ENCODE peak calls at places on chromosome 21, in nine cellular contexts. One of them, this sample, is unnamed. For H3K36me3, the result is how much of the 10 kb centered on the place peaks cover.

GRCh38 chr21:34630536-34631143 is 15.7 kb upstream of the RCAN1 start:
- DNase-seq in thoracic aorta: no peak
- DNase-seq in IMR-90: peak
- DNase-seq in PC-9: peak
- DNase-seq in body of pancreas: peak
- DNase-seq in heart right ventricle: no peak
- DNase-seq in small intestine: peak
- DNase-seq in GM23248: peak
- DNase-seq in fibroblast of lung: peak
- DNase-seq in this sample: no peak

GRCh38 chr21:32624726-32625125 is 12.5 kb upstream of the CFAP298 start:
- DNase-seq in thoracic aorta: no peak
- DNase-seq in IMR-90: peak
- DNase-seq in PC-9: peak
- DNase-seq in body of pancreas: no peak
- DNase-seq in heart right ventricle: no peak
- DNase-seq in small intestine: no peak
- DNase-seq in GM23248: peak
- DNase-seq in fibroblast of lung: no peak
- DNase-seq in this sample: no peak

GRCh38 chr21:28745131-28746055 is 247.3 kb downstream of the LTN1 start:
- DNase-seq in thoracic aorta: no peak
- DNase-seq in IMR-90: peak
- DNase-seq in PC-9: peak
- DNase-seq in body of pancreas: peak
- DNase-seq in heart right ventricle: peak
- DNase-seq in small intestine: peak
- DNase-seq in GM23248: peak
- DNase-seq in fibroblast of lung: peak
- DNase-seq in this sample: peak

GRCh38 chr21:46126321-46127238 is 28.7 kb downstream of the COL6A2 start:
- DNase-seq in thoracic aorta: no peak
- DNase-seq in IMR-90: no peak
- DNase-seq in PC-9: no peak
- DNase-seq in body of pancreas: peak
- DNase-seq in heart right ventricle: peak
- DNase-seq in small intestine: no peak
- DNase-seq in GM23248: no peak
- DNase-seq in fibroblast of lung: no peak
- DNase-seq in this sample: peak

GRCh38 chr21:32456497-32456918 is 44.0 kb downstream of the EVA1C start:
- DNase-seq in thoracic aorta: no peak
- DNase-seq in IMR-90: peak
- DNase-seq in PC-9: no peak
- DNase-seq in body of pancreas: no peak
- DNase-seq in heart right ventricle: no peak
- DNase-seq in small intestine: no peak
- DNase-seq in GM23248: peak
- DNase-seq in fibroblast of lung: peak
- DNase-seq in this sample: no peak

GRCh38 chr21:31235671-31236450 is 108.2 kb downstream of the TIAM1 start:
- DNase-seq in thoracic aorta: no peak
- DNase-seq in IMR-90: no peak
- DNase-seq in PC-9: peak
- DNase-seq in body of pancreas: no peak
- DNase-seq in heart right ventricle: no peak
- DNase-seq in small intestine: no peak
- DNase-seq in GM23248: peak
- DNase-seq in fibroblast of lung: no peak
- DNase-seq in this sample: no peak

GRCh38 chr21:46151261-46151988 is 4.0 kb downstream of the FTCD start:
- DNase-seq in thoracic aorta: no peak
- DNase-seq in IMR-90: no peak
- DNase-seq in PC-9: no peak
- DNase-seq in body of pancreas: peak
- DNase-seq in heart right ventricle: no peak
- DNase-seq in small intestine: no peak
- DNase-seq in GM23248: no peak
- DNase-seq in fibroblast of lung: no peak
- DNase-seq in this sample: peak

GRCh38 chr21:41283211-41283818 is 33.3 kb upstream of the FAM3B start:
- DNase-seq in thoracic aorta: no peak
- DNase-seq in IMR-90: peak
- DNase-seq in PC-9: peak
- DNase-seq in body of pancreas: peak
- DNase-seq in heart right ventricle: no peak
- DNase-seq in small intestine: peak
- DNase-seq in GM23248: peak
- DNase-seq in fibroblast of lung: peak
- DNase-seq in this sample: no peak

GRCh38 chr21:17466166-17466565 is 46.7 kb upstream of the CXADR start:
- DNase-seq in thoracic aorta: no peak
- DNase-seq in IMR-90: peak
- DNase-seq in PC-9: peak
- DNase-seq in body of pancreas: no peak
- DNase-seq in heart right ventricle: no peak
- DNase-seq in small intestine: peak
- DNase-seq in GM23248: peak
- DNase-seq in fibroblast of lung: peak
- DNase-seq in this sample: no peak

GRCh38 chr21:16071082-16071481 is 341.3 kb downstream of the USP25 start:
- DNase-seq in thoracic aorta: no peak
- DNase-seq in IMR-90: no peak
- DNase-seq in PC-9: no peak
- DNase-seq in body of pancreas: no peak
- DNase-seq in heart right ventricle: no peak
- DNase-seq in small intestine: no peak
- DNase-seq in GM23248: peak
- DNase-seq in fibroblast of lung: peak
- DNase-seq in this sample: peak

GRCh38 chr21:39882186-39882882 is 15.1 kb downstream of the PCP4 start:
- DNase-seq in thoracic aorta: no peak
- DNase-seq in IMR-90: no peak
- DNase-seq in PC-9: no peak
- DNase-seq in body of pancreas: no peak
- DNase-seq in heart right ventricle: no peak
- DNase-seq in small intestine: no peak
- DNase-seq in GM23248: no peak
- DNase-seq in fibroblast of lung: no peak
- DNase-seq in this sample: no peak

GRCh38 chr21:31557421-31557955 is 102.0 kb upstream of the SOD1 start:
- DNase-seq in thoracic aorta: no peak
- DNase-seq in IMR-90: no peak
- DNase-seq in PC-9: peak
- DNase-seq in body of pancreas: no peak
- DNase-seq in heart right ventricle: no peak
- DNase-seq in small intestine: no peak
- DNase-seq in GM23248: no peak
- DNase-seq in fibroblast of lung: no peak
- DNase-seq in this sample: no peak

GRCh38 chr21:29072873-29073221 is 601 bp downstream of the CCT8 start:
- DNase-seq in thoracic aorta: no peak
- DNase-seq in IMR-90: peak
- DNase-seq in PC-9: no peak
- DNase-seq in body of pancreas: no peak
- DNase-seq in heart right ventricle: no peak
- DNase-seq in small intestine: peak
- DNase-seq in GM23248: peak
- DNase-seq in fibroblast of lung: peak
- DNase-seq in this sample: no peak

GRCh38 chr21:32200029-32200428 is 78.8 kb downstream of the MIS18A start:
- DNase-seq in thoracic aorta: no peak
- DNase-seq in IMR-90: no peak
- DNase-seq in PC-9: no peak
- DNase-seq in body of pancreas: no peak
- DNase-seq in heart right ventricle: no peak
- DNase-seq in small intestine: no peak
- DNase-seq in GM23248: no peak
- DNase-seq in fibroblast of lung: no peak
- DNase-seq in this sample: peak

GRCh38 chr21:41758550-41758949 is 8.3 kb downstream of the RIPK4 start:
- DNase-seq in thoracic aorta: no peak
- DNase-seq in IMR-90: no peak
- DNase-seq in PC-9: peak
- DNase-seq in body of pancreas: no peak
- DNase-seq in heart right ventricle: no peak
- DNase-seq in small intestine: no peak
- DNase-seq in GM23248: peak
- DNase-seq in fibroblast of lung: no peak
- DNase-seq in this sample: no peak

GRCh38 chr21:31855180-31855579 is 17.6 kb upstream of the HUNK start:
- DNase-seq in thoracic aorta: no peak
- DNase-seq in IMR-90: no peak
- DNase-seq in PC-9: no peak
- DNase-seq in body of pancreas: no peak
- DNase-seq in heart right ventricle: no peak
- DNase-seq in small intestine: no peak
- DNase-seq in GM23248: no peak
- DNase-seq in fibroblast of lung: no peak
- DNase-seq in this sample: no peak

GRCh38 chr21:15063081-15063820 is 1.5 kb downstream of the NRIP1 start:
- DNase-seq in thoracic aorta: no peak
- DNase-seq in IMR-90: peak
- DNase-seq in PC-9: peak
- DNase-seq in body of pancreas: no peak
- DNase-seq in heart right ventricle: no peak
- DNase-seq in small intestine: peak
- DNase-seq in GM23248: peak
- DNase-seq in fibroblast of lung: no peak
- DNase-seq in this sample: no peak
- H3K27ac ChIP-seq in thoracic aorta: peak
- H3K27ac ChIP-seq in IMR-90: peak
- H3K27ac ChIP-seq in PC-9: peak
- H3K27ac ChIP-seq in body of pancreas: no peak
- H3K27ac ChIP-seq in heart right ventricle: peak
- H3K27ac ChIP-seq in small intestine: peak
- H3K27ac ChIP-seq in GM23248: peak
- H3K27ac ChIP-seq in fibroblast of lung: peak
- H3K27ac ChIP-seq in this sample: peak

GRCh38 chr21:44035244-44035643 is 23.1 kb downstream of the TRAPPC10 start:
- DNase-seq in thoracic aorta: no peak
- DNase-seq in IMR-90: no peak
- DNase-seq in PC-9: no peak
- DNase-seq in body of pancreas: no peak
- DNase-seq in heart right ventricle: no peak
- DNase-seq in small intestine: no peak
- DNase-seq in GM23248: no peak
- DNase-seq in fibroblast of lung: no peak
- DNase-seq in this sample: no peak
- H3K36me3 ChIP-seq in thoracic aorta: under half
- H3K36me3 ChIP-seq in IMR-90: under half
- H3K36me3 ChIP-seq in PC-9: under half
- H3K36me3 ChIP-seq in body of pancreas: under half
- H3K36me3 ChIP-seq in heart right ventricle: half or more
- H3K36me3 ChIP-seq in small intestine: under half
- H3K36me3 ChIP-seq in GM23248: under half
- H3K36me3 ChIP-seq in fibroblast of lung: under half
- H3K36me3 ChIP-seq in this sample: half or more

GRCh38 chr21:22900511-22900910 is 1902.3 kb downstream of the NCAM2 start:
- DNase-seq in thoracic aorta: no peak
- DNase-seq in IMR-90: peak
- DNase-seq in PC-9: no peak
- DNase-seq in body of pancreas: no peak
- DNase-seq in heart right ventricle: no peak
- DNase-seq in small intestine: no peak
- DNase-seq in GM23248: no peak
- DNase-seq in fibroblast of lung: no peak
- DNase-seq in this sample: no peak

GRCh38 chr21:22892757-22893156 is 1894.5 kb downstream of the NCAM2 start:
- DNase-seq in thoracic aorta: no peak
- DNase-seq in IMR-90: no peak
- DNase-seq in PC-9: no peak
- DNase-seq in body of pancreas: no peak
- DNase-seq in heart right ventricle: no peak
- DNase-seq in small intestine: no peak
- DNase-seq in GM23248: no peak
- DNase-seq in fibroblast of lung: no peak
- DNase-seq in this sample: no peak

DNA sequence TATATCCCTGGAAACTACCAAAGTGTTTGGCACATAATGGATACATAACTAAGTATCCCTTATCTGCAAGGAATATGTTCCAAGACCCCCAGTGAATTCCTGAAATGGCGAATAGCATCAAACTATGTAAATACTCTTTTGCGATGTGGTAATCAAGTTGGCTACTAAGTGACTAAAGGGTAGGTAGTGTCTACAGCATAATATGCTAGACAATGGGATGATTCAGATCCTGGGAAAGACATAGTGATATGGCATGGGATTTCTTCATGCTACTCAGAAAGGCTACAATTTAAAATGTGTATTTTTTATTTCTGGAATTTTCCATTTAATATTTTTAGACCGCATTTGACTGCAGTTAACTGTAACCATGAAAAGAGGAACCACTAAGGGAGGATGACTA is 1899.9 kb downstream of the NCAM2 start:
- DNase-seq in thoracic aorta: no peak
- DNase-seq in IMR-90: no peak
- DNase-seq in PC-9: no peak
- DNase-seq in body of pancreas: no peak
- DNase-seq in heart right ventricle: no peak
- DNase-seq in small intestine: no peak
- DNase-seq in GM23248: no peak
- DNase-seq in fibroblast of lung: no peak
- DNase-seq in this sample: no peak
- H3K4me3 ChIP-seq in thoracic aorta: no peak
- H3K4me3 ChIP-seq in IMR-90: no peak
- H3K4me3 ChIP-seq in PC-9: no peak
- H3K4me3 ChIP-seq in body of pancreas: no peak
- H3K4me3 ChIP-seq in heart right ventricle: no peak
- H3K4me3 ChIP-seq in small intestine: no peak
- H3K4me3 ChIP-seq in GM23248: no peak
- H3K4me3 ChIP-seq in fibroblast of lung: no peak
- H3K4me3 ChIP-seq in this sample: no peak

GRCh38 chr21:42956824-42957632 is 17.3 kb upstream of the PKNOX1 start:
- DNase-seq in thoracic aorta: no peak
- DNase-seq in IMR-90: no peak
- DNase-seq in PC-9: no peak
- DNase-seq in body of pancreas: no peak
- DNase-seq in heart right ventricle: no peak
- DNase-seq in small intestine: no peak
- DNase-seq in GM23248: no peak
- DNase-seq in fibroblast of lung: no peak
- DNase-seq in this sample: no peak

GRCh38 chr21:42962360-42963007 is 11.9 kb upstream of the PKNOX1 start:
- DNase-seq in thoracic aorta: no peak
- DNase-seq in IMR-90: no peak
- DNase-seq in PC-9: no peak
- DNase-seq in body of pancreas: no peak
- DNase-seq in heart right ventricle: no peak
- DNase-seq in small intestine: no peak
- DNase-seq in GM23248: no peak
- DNase-seq in fibroblast of lung: no peak
- DNase-seq in this sample: no peak

GRCh38 chr21:42964561-42965560 is 9.5 kb upstream of the PKNOX1 start:
- DNase-seq in thoracic aorta: no peak
- DNase-seq in IMR-90: no peak
- DNase-seq in PC-9: no peak
- DNase-seq in body of pancreas: no peak
- DNase-seq in heart right ventricle: no peak
- DNase-seq in small intestine: no peak
- DNase-seq in GM23248: no peak
- DNase-seq in fibroblast of lung: no peak
- DNase-seq in this sample: peak

GRCh38 chr21:42964086-42964485 is 10.3 kb upstream of the PKNOX1 start:
- DNase-seq in thoracic aorta: no peak
- DNase-seq in IMR-90: no peak
- DNase-seq in PC-9: no peak
- DNase-seq in body of pancreas: no peak
- DNase-seq in heart right ventricle: no peak
- DNase-seq in small intestine: no peak
- DNase-seq in GM23248: no peak
- DNase-seq in fibroblast of lung: no peak
- DNase-seq in this sample: no peak

GRCh38 chr21:42959754-42960153 is 14.6 kb upstream of the PKNOX1 start:
- DNase-seq in thoracic aorta: no peak
- DNase-seq in IMR-90: no peak
- DNase-seq in PC-9: no peak
- DNase-seq in body of pancreas: no peak
- DNase-seq in heart right ventricle: no peak
- DNase-seq in small intestine: no peak
- DNase-seq in GM23248: no peak
- DNase-seq in fibroblast of lung: no peak
- DNase-seq in this sample: no peak
- H3K27ac ChIP-seq in thoracic aorta: no peak
- H3K27ac ChIP-seq in IMR-90: no peak
- H3K27ac ChIP-seq in PC-9: no peak
- H3K27ac ChIP-seq in body of pancreas: no peak
- H3K27ac ChIP-seq in heart right ventricle: no peak
- H3K27ac ChIP-seq in small intestine: no peak
- H3K27ac ChIP-seq in GM23248: no peak
- H3K27ac ChIP-seq in fibroblast of lung: no peak
- H3K27ac ChIP-seq in this sample: no peak